ENCODE peak calls at places on chromosomes 4 and X, in nine cellular contexts. One of them, this sample, is unnamed.
A peak's percentile ranks its signal among the peaks of the same experiment; 100 is the strongest.

GRCh38 chr4:985123-985830 is 1.6 kb upstream of the IDUA start:
- DNase-seq in stimulated activated CD4-positive, alpha-beta T cell treated with anti-CD3 and anti-CD28 coated beads, Interleukin-2, amount 100 ng/mL, for 48 hours: peak; percentile 70
- DNase-seq in A172: no peak
- DNase-seq in Caki2: peak; percentile 44
- DNase-seq in PC-3: peak; percentile 64
- DNase-seq in NCI-H1417 treated with DMSO at 0.1 percent for 48 hours: no peak
- DNase-seq in psoas muscle: peak; percentile 77
- DNase-seq in IMR-90: no peak
- DNase-seq in AG09309: no peak
- DNase-seq in this sample: no peak

GRCh38 chr4:149768477-149768876 is 47.2 kb downstream of the IQCM start:
- DNase-seq in stimulated activated CD4-positive, alpha-beta T cell treated with anti-CD3 and anti-CD28 coated beads, Interleukin-2, amount 100 ng/mL, for 48 hours: no peak
- DNase-seq in A172: no peak
- DNase-seq in Caki2: no peak
- DNase-seq in PC-3: no peak
- DNase-seq in NCI-H1417 treated with DMSO at 0.1 percent for 48 hours: no peak
- DNase-seq in psoas muscle: no peak
- DNase-seq in IMR-90: no peak
- DNase-seq in AG09309: no peak
- DNase-seq in this sample: no peak

GRCh38 chr4:108010167-108010566 is 20.5 kb downstream of the HADH start:
- DNase-seq in stimulated activated CD4-positive, alpha-beta T cell treated with anti-CD3 and anti-CD28 coated beads, Interleukin-2, amount 100 ng/mL, for 48 hours: no peak
- DNase-seq in A172: peak; percentile 38
- DNase-seq in Caki2: no peak
- DNase-seq in PC-3: peak; percentile 39
- DNase-seq in NCI-H1417 treated with DMSO at 0.1 percent for 48 hours: no peak
- DNase-seq in psoas muscle: no peak
- DNase-seq in IMR-90: peak; percentile 89
- DNase-seq in AG09309: peak; percentile 66
- DNase-seq in this sample: no peak

GRCh38 chr4:13933163-13933562 is 305.6 kb upstream of the BOD1L1 start:
- DNase-seq in stimulated activated CD4-positive, alpha-beta T cell treated with anti-CD3 and anti-CD28 coated beads, Interleukin-2, amount 100 ng/mL, for 48 hours: no peak
- DNase-seq in A172: peak; percentile 4
- DNase-seq in Caki2: no peak
- DNase-seq in PC-3: no peak
- DNase-seq in NCI-H1417 treated with DMSO at 0.1 percent for 48 hours: no peak
- DNase-seq in psoas muscle: no peak
- DNase-seq in IMR-90: peak; percentile 77
- DNase-seq in AG09309: peak; percentile 55
- DNase-seq in this sample: no peak

GRCh38 chr4:72505314-72505744 is 63.7 kb downstream of the ADAMTS3 start:
- DNase-seq in stimulated activated CD4-positive, alpha-beta T cell treated with anti-CD3 and anti-CD28 coated beads, Interleukin-2, amount 100 ng/mL, for 48 hours: no peak
- DNase-seq in A172: peak; percentile 1
- DNase-seq in Caki2: peak; percentile 32
- DNase-seq in PC-3: peak; percentile 73
- DNase-seq in NCI-H1417 treated with DMSO at 0.1 percent for 48 hours: no peak
- DNase-seq in psoas muscle: no peak
- DNase-seq in IMR-90: peak; percentile 58
- DNase-seq in AG09309: no peak
- DNase-seq in this sample: no peak

GRCh38 chr4:41026971-41027370 is 187.4 kb downstream of the APBB2 start:
- DNase-seq in stimulated activated CD4-positive, alpha-beta T cell treated with anti-CD3 and anti-CD28 coated beads, Interleukin-2, amount 100 ng/mL, for 48 hours: no peak
- DNase-seq in A172: no peak
- DNase-seq in Caki2: no peak
- DNase-seq in PC-3: no peak
- DNase-seq in NCI-H1417 treated with DMSO at 0.1 percent for 48 hours: no peak
- DNase-seq in psoas muscle: no peak
- DNase-seq in IMR-90: no peak
- DNase-seq in AG09309: no peak
- DNase-seq in this sample: no peak

GRCh38 chrX:55074851-55075467 is at the start of gene PAGE2B:
- DNase-seq in stimulated activated CD4-positive, alpha-beta T cell treated with anti-CD3 and anti-CD28 coated beads, Interleukin-2, amount 100 ng/mL, for 48 hours: no peak
- DNase-seq in A172: no peak
- DNase-seq in Caki2: no peak
- DNase-seq in PC-3: no peak
- DNase-seq in NCI-H1417 treated with DMSO at 0.1 percent for 48 hours: no peak
- DNase-seq in psoas muscle: no peak
- DNase-seq in IMR-90: no peak
- DNase-seq in AG09309: no peak
- DNase-seq in this sample: no peak

GRCh38 chr4:118836763-118837507 is 1.0 kb upstream of the SEC24D start:
- DNase-seq in stimulated activated CD4-positive, alpha-beta T cell treated with anti-CD3 and anti-CD28 coated beads, Interleukin-2, amount 100 ng/mL, for 48 hours: no peak
- DNase-seq in A172: no peak
- DNase-seq in Caki2: no peak
- DNase-seq in PC-3: no peak
- DNase-seq in NCI-H1417 treated with DMSO at 0.1 percent for 48 hours: no peak
- DNase-seq in psoas muscle: no peak
- DNase-seq in IMR-90: no peak
- DNase-seq in AG09309: no peak
- DNase-seq in this sample: no peak

GRCh38 chr4:147134536-147135210 is 189.0 kb upstream of the TTC29 start:
- DNase-seq in stimulated activated CD4-positive, alpha-beta T cell treated with anti-CD3 and anti-CD28 coated beads, Interleukin-2, amount 100 ng/mL, for 48 hours: no peak
- DNase-seq in A172: no peak
- DNase-seq in Caki2: no peak
- DNase-seq in PC-3: no peak
- DNase-seq in NCI-H1417 treated with DMSO at 0.1 percent for 48 hours: no peak
- DNase-seq in psoas muscle: no peak
- DNase-seq in IMR-90: no peak
- DNase-seq in AG09309: no peak
- DNase-seq in this sample: no peak

GRCh38 chr4:2280531-2281300 is 18.8 kb upstream of the MXD4 start:
- DNase-seq in stimulated activated CD4-positive, alpha-beta T cell treated with anti-CD3 and anti-CD28 coated beads, Interleukin-2, amount 100 ng/mL, for 48 hours: no peak
- DNase-seq in A172: no peak
- DNase-seq in Caki2: no peak
- DNase-seq in PC-3: no peak
- DNase-seq in NCI-H1417 treated with DMSO at 0.1 percent for 48 hours: no peak
- DNase-seq in psoas muscle: no peak
- DNase-seq in IMR-90: no peak
- DNase-seq in AG09309: no peak
- DNase-seq in this sample: no peak

GRCh38 chrX:43508694-43509093 is 147.4 kb upstream of the MAOA start:
- DNase-seq in stimulated activated CD4-positive, alpha-beta T cell treated with anti-CD3 and anti-CD28 coated beads, Interleukin-2, amount 100 ng/mL, for 48 hours: no peak
- DNase-seq in A172: no peak
- DNase-seq in Caki2: no peak
- DNase-seq in PC-3: no peak
- DNase-seq in NCI-H1417 treated with DMSO at 0.1 percent for 48 hours: no peak
- DNase-seq in psoas muscle: no peak
- DNase-seq in IMR-90: no peak
- DNase-seq in AG09309: no peak
- DNase-seq in this sample: no peak

GRCh38 chr4:76488905-76489798 is 54.1 kb downstream of the SHROOM3 start:
- DNase-seq in stimulated activated CD4-positive, alpha-beta T cell treated with anti-CD3 and anti-CD28 coated beads, Interleukin-2, amount 100 ng/mL, for 48 hours: no peak
- DNase-seq in A172: no peak
- DNase-seq in Caki2: no peak
- DNase-seq in PC-3: no peak
- DNase-seq in NCI-H1417 treated with DMSO at 0.1 percent for 48 hours: no peak
- DNase-seq in psoas muscle: no peak
- DNase-seq in IMR-90: peak; percentile 14
- DNase-seq in AG09309: peak; percentile 1
- DNase-seq in this sample: no peak

GRCh38 chr4:185500576-185500975 is 29.0 kb upstream of the CCDC110 start:
- DNase-seq in stimulated activated CD4-positive, alpha-beta T cell treated with anti-CD3 and anti-CD28 coated beads, Interleukin-2, amount 100 ng/mL, for 48 hours: no peak
- DNase-seq in A172: no peak
- DNase-seq in Caki2: no peak
- DNase-seq in PC-3: no peak
- DNase-seq in NCI-H1417 treated with DMSO at 0.1 percent for 48 hours: no peak
- DNase-seq in psoas muscle: no peak
- DNase-seq in IMR-90: no peak
- DNase-seq in AG09309: no peak
- DNase-seq in this sample: no peak

This sample was measured in ovary.